ENCODE peak calls at places on chromosome 20, in four cellular contexts. M is HL-60, E is K562, W is GM12878. N is an unnamed sample.

GRCh38 chr20:62819494-62820174 is 2.8 kb downstream of the COL9A3 start:
- DNase-seq in M (no peak), E (no peak), W (no peak), N (no peak)

GRCh38 chr20:35329435-35330139 is 37.4 kb upstream of the FAM83C start:
- DNase-seq in M (peak), E (peak), W (no peak), N (no peak)

GRCh38 chr20:53831812-53832211 is 238.2 kb upstream of the ZNF217 start:
- DNase-seq in M (no peak), E (no peak), W (no peak), N (no peak)

GRCh38 chr20:48718914-48719578 is 108.8 kb downstream of the PREX1 start:
- DNase-seq in M (no peak), E (no peak), W (no peak), N (no peak)

GRCh38 chr20:14536738-14537137 is 199.3 kb upstream of the FLRT3 start:
- DNase-seq in M (no peak), E (no peak), W (no peak), N (no peak)

GRCh38 chr20:57996936-57997629 is 231.4 kb downstream of the ANKRD60 start:
- DNase-seq in M (no peak), E (no peak), W (no peak), N (no peak)

GRCh38 chr20:47610247-47610944 is 108.7 kb downstream of the NCOA3 start:
- DNase-seq in M (peak), E (peak), W (peak), N (no peak)

GRCh38 chr20:57678340-57678739 is 31.5 kb downstream of the PMEPA1 start:
- DNase-seq in M (no peak), E (no peak), W (no peak), N (no peak)

GRCh38 chr20:17530716-17531536 is at the start of gene BFSP1:
- DNase-seq in M (peak), E (no peak), W (no peak), N (peak)

GRCh38 chr20:5569021-5569420 is 181.2 kb upstream of the SHLD1 start:
- DNase-seq in M (peak), E (peak), W (no peak), N (no peak)

GRCh38 chr20:34452281-34452982 is 63.8 kb upstream of the DYNLRB1 start:
- DNase-seq in M (no peak), E (no peak), W (no peak), N (no peak)

GRCh38 chr20:12968472-12968871 is 40.3 kb upstream of the SPTLC3 start:
- DNase-seq in M (no peak), E (no peak), W (no peak), N (no peak)

GRCh38 chr20:24766826-24767622 is 182.0 kb upstream of the CST7 start:
- DNase-seq in M (no peak), E (no peak), W (no peak), N (no peak)

GRCh38 chr20:14344746-14345145 is 7.3 kb upstream of the FLRT3 start:
- DNase-seq in M (no peak), E (no peak), W (no peak), N (no peak)

GRCh38 chr20:13694420-13695150 is 55.9 kb upstream of the TASP1 start:
- DNase-seq in M (peak), E (no peak), W (no peak), N (no peak)

GRCh38 chr20:39112196-39112743 is 150.1 kb downstream of the DHX35 start:
- DNase-seq in M (peak), E (peak), W (no peak), N (peak)

GRCh38 chr20:46895906-46896242 is 1.2 kb downstream of the EYA2 start:
- DNase-seq in M (no peak), E (no peak), W (no peak), N (no peak)

GRCh38 chr20:23596856-23597255 is 8.9 kb downstream of the CST9 start:
- DNase-seq in M (no peak), E (no peak), W (no peak), N (no peak)

GRCh38 chr20:35039146-35039545 is 53.5 kb downstream of the TRPC4AP start:
- DNase-seq in M (no peak), E (no peak), W (no peak), N (no peak)

GRCh38 chr20:11772226-11772730 is 145.4 kb upstream of the BTBD3 start:
- DNase-seq in M (no peak), E (no peak), W (no peak), N (no peak)

GRCh38 chr20:17909745-17910345 is 58.7 kb downstream of the SNX5 start:
- DNase-seq in M (no peak), E (no peak), W (no peak), N (no peak)

GRCh38 chr20:57442888-57443239 is 51.7 kb downstream of the RBM38 start:
- DNase-seq in M (no peak), E (no peak), W (no peak), N (no peak)

GRCh38 chr20:47276856-47277541 is 79.5 kb downstream of the ZMYND8 start:
- DNase-seq in M (no peak), E (no peak), W (no peak), N (no peak)

GRCh38 chr20:25254986-25255680 is 7.2 kb downstream of the PYGB start:
- DNase-seq in M (no peak), E (no peak), W (no peak), N (no peak)

GRCh38 chr20:63900373-63900772 is 5.4 kb downstream of the DNAJC5 start:
- DNase-seq in M (peak), E (no peak), W (no peak), N (no peak)

GRCh38 chr20:32621914-32622584 is 36.9 kb upstream of the NOL4L start:
- DNase-seq in M (no peak), E (no peak), W (no peak), N (no peak)

GRCh38 chr20:44215125-44215524 is 4.6 kb upstream of the OSER1 start:
- DNase-seq in M (peak), E (peak), W (no peak), N (peak)

GRCh38 chr20:10119336-10119735 is 84.5 kb downstream of the ANKEF1 start:
- DNase-seq in M (no peak), E (no peak), W (no peak), N (no peak)

GRCh38 chr20:5660346-5660745 is 89.9 kb upstream of the SHLD1 start:
- DNase-seq in M (no peak), E (no peak), W (no peak), N (no peak)

GRCh38 chr20:63908008-63908682 is 13.2 kb downstream of the DNAJC5 start:
- DNase-seq in M (no peak), E (no peak), W (no peak), N (no peak)

GRCh38 chr20:50731930-50732690 is 730 bp downstream of the PARD6B start:
- DNase-seq in M (no peak), E (no peak), W (no peak), N (no peak)
- TF ChIP-seq SPI1 in M (no peak), E (no peak), W (no peak), N (no peak)

GRCh38 chr20:40939667-40940066 is 89.0 kb upstream of the TOP1 start:
- DNase-seq in M (no peak), E (no peak), W (no peak), N (no peak)

GRCh38 chr20:40942015-40942414 is 86.6 kb upstream of the TOP1 start:
- DNase-seq in M (peak), E (no peak), W (no peak), N (no peak)

GRCh38 chr20:40933758-40934157 is 94.9 kb upstream of the TOP1 start:
- DNase-seq in M (no peak), E (no peak), W (no peak), N (no peak)

GRCh38 chr20:40941023-40941655 is 87.5 kb upstream of the TOP1 start:
- DNase-seq in M (peak), E (no peak), W (peak), N (no peak)

DNA sequence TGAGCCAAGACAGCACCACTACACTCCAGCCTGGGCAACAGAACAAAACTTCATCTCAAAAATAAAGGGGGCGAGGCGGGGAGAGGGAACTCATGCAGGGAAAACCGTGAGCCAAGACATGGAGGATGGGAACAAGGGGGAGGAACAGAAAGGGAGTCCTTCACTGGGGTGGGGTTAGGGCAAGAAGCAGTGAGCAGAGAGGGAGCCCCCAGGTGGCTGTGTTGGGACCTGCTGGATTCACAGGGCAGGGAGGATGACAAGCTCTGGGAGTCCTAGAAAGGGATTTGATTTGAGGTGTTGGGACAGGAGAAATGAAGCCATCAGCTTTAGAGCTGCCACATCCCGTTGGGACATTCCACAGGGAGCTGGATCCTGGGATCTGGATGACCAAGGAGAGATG is 90.6 kb upstream of the TOP1 start:
- DNase-seq in M (no peak), E (peak), W (no peak), N (no peak)
- TF ChIP-seq SPI1 in M (no peak), E (no peak), W (no peak), N (no peak)

GRCh38 chr20:19824861-19825260 is 66.8 kb downstream of the RIN2 start:
- DNase-seq in M (no peak), E (no peak), W (no peak), N (no peak)

GRCh38 chr20:19827818-19828217 is 69.8 kb downstream of the RIN2 start:
- DNase-seq in M (no peak), E (no peak), W (no peak), N (no peak)

GRCh38 chr20:19830351-19830750 is 72.3 kb downstream of the RIN2 start:
- DNase-seq in M (no peak), E (no peak), W (no peak), N (no peak)

GRCh38 chr20:19826179-19826914 is 68.3 kb downstream of the RIN2 start:
- DNase-seq in M (no peak), E (no peak), W (no peak), N (no peak)

GRCh38 chr20:19828233-19828632 is 70.2 kb downstream of the RIN2 start:
- DNase-seq in M (peak), E (no peak), W (peak), N (peak)
- TF ChIP-seq SPI1 in M (peak), E (no peak), W (peak), N (peak)

GRCh38 chr20:4406627-4407026 is 315.1 kb upstream of the PRND start:
- DNase-seq in M (no peak), E (no peak), W (no peak), N (no peak)
- TF ChIP-seq SPI1 in M (no peak), E (no peak), W (no peak), N (no peak)

GRCh38 chr20:1326031-1326930 is 2.7 kb downstream of the SDCBP2 start:
- DNase-seq in M (no peak), E (no peak), W (no peak), N (no peak)
- TF ChIP-seq SPI1 in M (no peak), E (no peak), W (no peak), N (no peak)

GRCh38 chr20:40866056-40866455 is 162.6 kb upstream of the TOP1 start:
- DNase-seq in M (no peak), E (no peak), W (no peak), N (no peak)
- TF ChIP-seq SPI1 in M (no peak), E (no peak), W (no peak), N (no peak)

GRCh38 chr20:51036226-51036625 is 13.3 kb upstream of the KCNG1 start:
- DNase-seq in M (no peak), E (no peak), W (no peak), N (no peak)

GRCh38 chr20:51036827-51037229 is 13.9 kb upstream of the KCNG1 start:
- DNase-seq in M (peak), E (no peak), W (no peak), N (no peak)

GRCh38 chr20:51037499-51038110 is 14.7 kb upstream of the KCNG1 start:
- DNase-seq in M (no peak), E (no peak), W (no peak), N (no peak)

GRCh38 chr20:51034988-51035656 is 12.2 kb upstream of the KCNG1 start:
- DNase-seq in M (no peak), E (no peak), W (no peak), N (no peak)

DNA sequence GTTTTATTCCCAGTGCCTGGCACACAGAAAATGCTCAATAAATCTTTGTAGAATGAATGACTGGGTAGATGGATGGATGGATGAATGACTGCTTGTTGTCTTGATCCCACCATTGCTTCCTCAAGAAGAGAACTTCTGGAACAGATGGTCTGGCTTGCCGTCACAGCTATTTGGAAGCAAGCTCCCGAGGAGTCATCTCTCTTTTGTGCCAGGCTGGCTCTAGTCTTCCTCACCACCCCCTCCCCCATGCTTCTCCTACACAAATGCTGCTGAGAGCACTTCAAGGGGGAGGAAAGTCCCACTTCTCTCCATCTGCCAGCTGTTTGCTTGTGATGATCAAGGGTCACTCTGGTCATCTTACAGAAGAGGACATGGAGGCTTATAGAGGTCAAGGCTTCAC is 11.6 kb upstream of the KCNG1 start:
- DNase-seq in M (no peak), E (no peak), W (no peak), N (no peak)
- TF ChIP-seq SPI1 in M (no peak), E (no peak), W (no peak), N (no peak)